ENCODE peak calls at places on chromosomes 11 and 22, in eight cellular contexts. Z, W, G, T, I, O, F and M are unnamed samples.

GRCh38 chr11:28350216-28350615 is 242.0 kb downstream of the METTL15 start:
- DNase-seq in Z (peak), W (no peak), G (no peak), T (no peak), I (no peak), O (no peak), F (no peak), M (no peak)

GRCh38 chr11:118212781-118213565 is 11.8 kb downstream of the JAML start:
- DNase-seq in Z (no peak), W (no peak), G (peak), T (no peak), I (no peak), O (no peak), F (no peak), M (no peak)

GRCh38 chr22:36160499-36160942 is at the start of gene APOL3:
- DNase-seq in Z (peak), W (peak), G (no peak), T (peak), I (peak), O (peak), F (peak), M (no peak)

GRCh38 chr22:25111579-25112517 is 87.8 kb upstream of the CRYBB3 start:
- DNase-seq in Z (no peak), W (no peak), G (peak), T (no peak), I (peak), O (peak), F (no peak), M (no peak)

GRCh38 chr11:111177037-111177988 is 68.2 kb upstream of the POU2AF2 start:
- DNase-seq in Z (no peak), W (no peak), G (no peak), T (no peak), I (no peak), O (no peak), F (no peak), M (no peak)

GRCh38 chr11:22405377-22405776 is 67.2 kb downstream of the SLC17A6 start:
- DNase-seq in Z (no peak), W (no peak), G (no peak), T (no peak), I (no peak), O (no peak), F (no peak), M (no peak)

GRCh38 chr11:62081378-62082291 is 42.2 kb upstream of the INCENP start:
- DNase-seq in Z (peak), W (peak), G (peak), T (peak), I (peak), O (peak), F (peak), M (peak)

GRCh38 chr22:20192972-20193760 is 42.3 kb upstream of the CCDC188 start:
- DNase-seq in Z (no peak), W (no peak), G (no peak), T (no peak), I (no peak), O (no peak), F (no peak), M (no peak)

GRCh38 chr11:25961539-25961938 is 370.4 kb upstream of the ANO3 start:
- DNase-seq in Z (peak), W (peak), G (no peak), T (no peak), I (no peak), O (no peak), F (no peak), M (no peak)

GRCh38 chr22:47134222-47134621 is 371.8 kb downstream of the TBC1D22A start:
- DNase-seq in Z (no peak), W (no peak), G (no peak), T (no peak), I (no peak), O (no peak), F (no peak), M (no peak)

GRCh38 chr22:43114958-43115357 is 4.4 kb downstream of the BIK start:
- DNase-seq in Z (no peak), W (peak), G (no peak), T (no peak), I (no peak), O (no peak), F (no peak), M (no peak)

GRCh38 chr11:27370374-27370773 is 7.4 kb upstream of the CCDC34 start:
- DNase-seq in Z (peak), W (no peak), G (no peak), T (no peak), I (peak), O (no peak), F (no peak), M (no peak)

GRCh38 chr11:13884159-13884799 is 78.2 kb upstream of the SPON1 start:
- DNase-seq in Z (no peak), W (peak), G (no peak), T (peak), I (no peak), O (no peak), F (no peak), M (no peak)

GRCh38 chr11:126544311-126545056 is 189.0 kb downstream of the ST3GAL4 start:
- DNase-seq in Z (peak), W (peak), G (peak), T (peak), I (peak), O (no peak), F (no peak), M (no peak)

GRCh38 chr11:120324932-120325810 is at the start of gene TLCD5:
- DNase-seq in Z (peak), W (peak), G (peak), T (peak), I (peak), O (no peak), F (peak), M (no peak)

GRCh38 chr22:26442086-26442756 is 13.2 kb downstream of the ASPHD2 start:
- DNase-seq in Z (no peak), W (no peak), G (peak), T (peak), I (no peak), O (no peak), F (no peak), M (no peak)

GRCh38 chr22:45426387-45426786 is 12.9 kb downstream of the RIBC2 start:
- DNase-seq in Z (no peak), W (no peak), G (no peak), T (no peak), I (no peak), O (no peak), F (no peak), M (no peak)

GRCh38 chr22:19807161-19807913 is 46.8 kb downstream of the TBX1 start:
- DNase-seq in Z (no peak), W (no peak), G (no peak), T (no peak), I (no peak), O (no peak), F (no peak), M (no peak)

GRCh38 chr11:75966546-75967287 is 151.7 kb downstream of the UVRAG start:
- DNase-seq in Z (peak), W (peak), G (no peak), T (peak), I (peak), O (no peak), F (no peak), M (peak)

GRCh38 chr11:10107522-10107921 is 186.5 kb downstream of the SBF2 start:
- DNase-seq in Z (no peak), W (no peak), G (no peak), T (no peak), I (no peak), O (no peak), F (no peak), M (no peak)

GRCh38 chr11:94151903-94152677 is 23.4 kb downstream of the PANX1 start:
- DNase-seq in Z (peak), W (peak), G (peak), T (peak), I (peak), O (no peak), F (no peak), M (no peak)

GRCh38 chr11:86256608-86257007 is 12.1 kb downstream of the EED start:
- DNase-seq in Z (no peak), W (no peak), G (no peak), T (no peak), I (no peak), O (no peak), F (no peak), M (no peak)

GRCh38 chr11:104095791-104096190 is 59.4 kb downstream of the DDI1 start:
- DNase-seq in Z (no peak), W (no peak), G (no peak), T (no peak), I (peak), O (no peak), F (no peak), M (no peak)

GRCh38 chr22:28607710-28608109 is 71.9 kb downstream of the TTC28 start:
- DNase-seq in Z (peak), W (no peak), G (no peak), T (no peak), I (no peak), O (no peak), F (no peak), M (no peak)

GRCh38 chr22:35446365-35446764 is 46.4 kb downstream of the MCM5 start:
- DNase-seq in Z (peak), W (peak), G (no peak), T (peak), I (peak), O (no peak), F (no peak), M (peak)

GRCh38 chr11:14308114-14308896 is 50.7 kb downstream of the RRAS2 start:
- DNase-seq in Z (peak), W (peak), G (peak), T (peak), I (peak), O (no peak), F (no peak), M (no peak)

GRCh38 chr11:117998201-117998579 is 12.0 kb downstream of the IL10RA start:
- DNase-seq in Z (no peak), W (no peak), G (no peak), T (no peak), I (no peak), O (no peak), F (no peak), M (no peak)

GRCh38 chr11:70551323-70552166 is 153.2 kb downstream of the CTTN start:
- DNase-seq in Z (no peak), W (no peak), G (no peak), T (no peak), I (no peak), O (no peak), F (no peak), M (no peak)

GRCh38 chr11:79043726-79044125 is 397.1 kb downstream of the TENM4 start:
- DNase-seq in Z (no peak), W (no peak), G (no peak), T (no peak), I (no peak), O (no peak), F (no peak), M (no peak)

GRCh38 chr11:44301856-44302231 is 8.1 kb downstream of the ALX4 start:
- DNase-seq in Z (no peak), W (peak), G (no peak), T (no peak), I (peak), O (no peak), F (no peak), M (no peak)

GRCh38 chr11:61610905-61611304 is 30.0 kb upstream of the SYT7 start:
- DNase-seq in Z (no peak), W (no peak), G (no peak), T (no peak), I (no peak), O (peak), F (no peak), M (no peak)

GRCh38 chr22:29369460-29369859 is 18.9 kb downstream of the AP1B1 start:
- DNase-seq in Z (peak), W (no peak), G (peak), T (peak), I (peak), O (no peak), F (no peak), M (no peak)

GRCh38 chr11:123683616-123684170 is 29.3 kb upstream of the SCN3B start:
- DNase-seq in Z (no peak), W (no peak), G (no peak), T (peak), I (no peak), O (no peak), F (no peak), M (no peak)

GRCh38 chr11:6431861-6432260 is 8.9 kb downstream of the HPX start:
- DNase-seq in Z (no peak), W (peak), G (no peak), T (peak), I (peak), O (no peak), F (no peak), M (no peak)

GRCh38 chr22:23896523-23897186 is 2.5 kb downstream of the MIF start:
- DNase-seq in Z (no peak), W (no peak), G (no peak), T (no peak), I (no peak), O (no peak), F (no peak), M (no peak)

GRCh38 chr11:10436224-10436623 is 18.8 kb upstream of the AMPD3 start:
- DNase-seq in Z (no peak), W (no peak), G (no peak), T (no peak), I (no peak), O (no peak), F (no peak), M (no peak)

GRCh38 chr11:2202071-2202899 is 30.7 kb upstream of the TH start:
- DNase-seq in Z (no peak), W (peak), G (no peak), T (peak), I (no peak), O (no peak), F (no peak), M (no peak)

GRCh38 chr11:85965202-85965601 is 103.7 kb downstream of the PICALM start:
- DNase-seq in Z (peak), W (no peak), G (no peak), T (no peak), I (peak), O (no peak), F (no peak), M (no peak)